ENCODE peak calls at places on chromosome 9, in four cellular contexts. Z is HTR-8/SVneo, B is RCC 7860, V is fibroblast of lung. R is an unnamed sample.

GRCh38 chr9:8095531-8096223 is 296.1 kb upstream of the DMAC1 start:
- DNase-seq in B (no peak), Z (no peak), V (no peak), R (no peak)

GRCh38 chr9:34171753-34172535 is 6.9 kb upstream of the UBAP1 start:
- DNase-seq in Z (no peak), V (no peak), B (no peak), R (peak; percentile 66)

GRCh38 chr9:124914753-124915405 is 26.0 kb downstream of the GOLGA1 start:
- DNase-seq in V (no peak), Z (no peak), B (no peak), R (no peak)

GRCh38 chr9:88197781-88198345 is 59.6 kb upstream of the SPATA31C2 start:
- DNase-seq in B (no peak), V (peak; percentile 95), Z (peak; percentile 54), R (no peak)

GRCh38 chr9:71737455-71737854 is 30.9 kb downstream of the CEMIP2 start:
- DNase-seq in B (peak; percentile 29), Z (no peak), V (peak; percentile 56), R (no peak)

GRCh38 chr9:87592554-87593394 is 95.1 kb downstream of the DAPK1 start:
- DNase-seq in Z (no peak), B (peak; percentile 89), V (peak; percentile 79), R (no peak)

GRCh38 chr9:13267743-13268142 is 11.7 kb downstream of the MPDZ start:
- DNase-seq in V (peak; percentile 96), Z (peak; percentile 25), B (peak; percentile 77), R (no peak)

GRCh38 chr9:69996947-69997346 is 46.7 kb upstream of the MAMDC2 start:
- DNase-seq in B (no peak), V (no peak), Z (no peak), R (no peak)

GRCh38 chr9:3740690-3741419 is 215.1 kb upstream of the RFX3 start:
- DNase-seq in Z (no peak), B (no peak), V (peak; percentile 67), R (no peak)

GRCh38 chr9:84647699-84648098 is 21.8 kb upstream of the NTRK2 start:
- DNase-seq in Z (no peak), B (no peak), V (no peak), R (no peak)

GRCh38 chr9:75274781-75275180 is 186.5 kb downstream of the OSTF1 start:
- DNase-seq in V (no peak), Z (no peak), B (no peak), R (no peak)

GRCh38 chr9:104091708-104092107 is 2.4 kb upstream of the SMC2 start:
- DNase-seq in B (no peak), V (peak; percentile 35), Z (no peak), R (no peak)